ENCODE peak calls at places on chromosome 7, in ten cellular contexts. F, T, X, D, S, A, J, V, C and K are unnamed samples. For H3K4me1 and H3K9me3, the result is how much of the 10 kb centered on the place peaks cover.

GRCh38 chr7:74674166-74674565 is 16.6 kb downstream of the GTF2I start:
- DNase-seq in J (no peak), X (no peak), V (no peak), S (no peak), F (no peak), A (no peak), D (no peak), C (no peak), T (no peak), K (no peak)

GRCh38 chr7:137081694-137082093 is 213.2 kb downstream of the CHRM2 start:
- DNase-seq in X (no peak), F (no peak), C (no peak), A (no peak), J (peak), S (no peak), T (no peak), V (peak), D (no peak), K (no peak)

GRCh38 chr7:99504281-99504602 is 220 bp upstream of the ZKSCAN5 start:
- DNase-seq in J (no peak), D (no peak), C (peak), S (peak), F (peak), X (no peak), V (no peak), T (no peak), A (peak), K (no peak)

GRCh38 chr7:47254081-47255006 is 327.6 kb downstream of the TNS3 start:
- DNase-seq in T (peak), S (peak), J (peak), X (peak), A (no peak), C (no peak), D (peak), F (peak), V (peak), K (no peak)

GRCh38 chr7:32887395-32887794 is 4.2 kb downstream of the KBTBD2 start:
- DNase-seq in F (no peak), D (no peak), X (no peak), S (no peak), J (no peak), V (no peak), A (no peak), T (no peak), C (no peak), K (no peak)

GRCh38 chr7:104482362-104483042 is 154.1 kb downstream of the LHFPL3 start:
- DNase-seq in T (no peak), V (no peak), A (no peak), F (no peak), D (no peak), X (no peak), J (no peak), C (no peak), S (no peak), K (no peak)

GRCh38 chr7:100444311-100445278 is 8.3 kb upstream of the PPP1R35 start:
- DNase-seq in S (no peak), V (no peak), X (peak), C (no peak), F (peak), D (peak), J (peak), A (no peak), T (no peak), K (no peak)

GRCh38 chr7:16951483-16952080 is 69.8 kb upstream of the AGR3 start:
- DNase-seq in F (no peak), J (no peak), D (no peak), S (no peak), V (no peak), T (no peak), A (no peak), C (no peak), X (no peak), K (no peak)

GRCh38 chr7:135672560-135673359 is 10.4 kb downstream of the STMP1 start:
- DNase-seq in T (no peak), D (peak), S (peak), C (peak), J (peak), V (no peak), A (no peak), F (no peak), X (no peak), K (peak)

GRCh38 chr7:22726849-22727792 is at the start of gene IL6:
- DNase-seq in V (peak), C (no peak), X (peak), A (peak), S (no peak), F (peak), T (peak), D (peak), J (peak), K (peak)

GRCh38 chr7:44324204-44325126 is 929 bp downstream of the CAMK2B start:
- DNase-seq in J (no peak), S (no peak), C (no peak), T (no peak), D (no peak), F (no peak), X (no peak), A (no peak), V (no peak), K (no peak)

GRCh38 chr7:124443762-124444161 is 321.8 kb downstream of the GPR37 start:
- DNase-seq in J (no peak), D (no peak), T (no peak), V (no peak), X (no peak), A (no peak), C (no peak), S (no peak), F (no peak), K (no peak)

DNA sequence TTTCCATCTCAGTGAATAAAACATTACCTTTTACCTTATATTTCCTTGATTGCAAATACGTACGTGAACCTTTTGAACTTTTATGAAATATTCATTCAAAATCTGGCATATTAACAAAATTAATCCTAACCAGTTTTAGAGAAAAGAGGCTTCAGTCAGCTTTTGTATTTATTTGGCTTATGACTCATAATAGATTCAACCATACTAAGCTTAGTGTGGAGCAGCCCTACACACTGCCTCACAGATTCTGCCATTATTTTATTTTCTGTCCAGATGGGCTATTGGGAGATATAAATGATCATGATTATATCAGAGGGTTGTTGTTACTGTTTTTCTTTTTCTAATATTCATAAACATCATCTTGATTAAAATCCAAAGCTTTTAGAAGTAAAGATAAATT is 325.5 kb downstream of the GPR37 start:
- DNase-seq in D (no peak), C (no peak), V (no peak), S (no peak), A (no peak), T (no peak), J (no peak), F (no peak), X (no peak), K (no peak)
- H3K4me1 ChIP-seq in D (under half), C (under half), V (under half), S (under half), A (under half), T (under half), J (under half), F (under half), X (under half), K (under half)

GRCh38 chr7:121803041-121803440 is 69.9 kb upstream of the PTPRZ1 start:
- DNase-seq in S (no peak), T (no peak), F (no peak), X (no peak), C (no peak), A (no peak), V (no peak), D (no peak), J (no peak), K (no peak)
- H3K27ac ChIP-seq in S (no peak), T (no peak), F (no peak), X (no peak), C (no peak), A (no peak), V (no peak), D (no peak), J (no peak), K (no peak)

GRCh38 chr7:56175086-56175760 is 59.0 kb upstream of the NUPR2 start:
- DNase-seq in J (peak), F (peak), S (no peak), C (no peak), A (no peak), X (peak), D (no peak), T (no peak), V (peak), K (no peak)

GRCh38 chr7:56175784-56176183 is 59.6 kb upstream of the NUPR2 start:
- DNase-seq in C (no peak), A (no peak), V (no peak), T (no peak), F (no peak), J (peak), D (no peak), X (no peak), S (no peak), K (no peak)

DNA sequence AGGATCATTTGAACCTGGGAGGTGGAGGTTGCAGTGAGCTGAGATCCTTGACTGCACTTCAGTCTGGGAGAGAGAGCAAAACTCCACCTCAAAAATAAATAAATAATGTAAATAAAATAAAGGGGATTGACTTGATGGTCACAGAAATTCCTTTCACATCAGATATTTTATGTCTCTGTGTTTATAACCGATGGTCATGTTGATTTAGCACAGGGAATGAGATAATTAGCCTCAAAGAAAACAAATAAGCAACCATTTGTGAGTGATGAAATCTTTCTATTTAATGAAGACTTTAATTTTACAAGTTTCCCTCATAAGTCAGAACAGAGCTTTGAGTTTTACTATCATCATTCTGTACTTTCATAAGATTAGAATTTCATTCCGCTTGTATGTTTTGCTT is 64.8 kb upstream of the NUPR2 start:
- DNase-seq in C (no peak), D (no peak), V (no peak), T (no peak), F (no peak), X (no peak), J (no peak), S (no peak), A (no peak), K (no peak)
- H3K9me3 ChIP-seq in C (under half), D (under half), V (under half), T (under half), F (under half), X (under half), J (under half), S (under half), A (under half), K (under half)

DNA sequence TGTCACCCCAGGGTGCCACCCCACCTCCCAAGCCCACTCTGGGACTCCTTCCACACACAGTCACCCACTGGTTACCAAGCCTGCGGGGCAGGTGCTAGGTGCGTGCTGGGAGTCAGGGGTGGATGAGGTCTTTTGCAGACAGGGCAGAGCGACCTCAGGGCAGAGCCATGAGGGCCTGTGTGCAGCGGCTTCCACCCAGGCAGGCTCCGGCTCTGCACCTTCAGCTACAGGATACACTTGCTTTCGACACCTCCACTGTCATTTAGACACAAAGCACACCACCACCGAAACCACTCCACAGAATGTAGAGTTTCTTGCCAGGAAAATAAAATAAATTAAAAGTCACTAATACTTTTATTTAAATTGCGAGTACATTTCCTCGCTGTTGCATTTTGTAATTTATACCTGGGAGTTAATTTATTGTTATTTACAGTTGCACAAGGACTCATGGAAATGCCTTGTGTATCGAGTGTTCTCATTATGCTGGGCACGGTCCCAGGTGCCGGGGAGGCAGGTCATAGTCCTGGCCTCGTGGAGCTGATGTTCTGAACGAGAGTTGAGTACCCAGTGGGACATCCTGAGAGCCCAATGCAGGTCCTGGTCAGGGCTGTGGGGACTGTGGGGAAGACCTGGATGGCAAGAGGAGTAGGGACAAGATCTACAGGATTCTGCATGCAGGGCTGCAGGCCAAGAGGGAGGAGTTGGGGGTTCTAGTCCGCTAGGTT is 127.8 kb downstream of the CUX1 start:
- DNase-seq in V (no peak), C (no peak), F (no peak), D (no peak), A (no peak), T (no peak), J (no peak), X (peak), S (no peak), K (no peak)
- H3K4me1 ChIP-seq in V (under half), C (half or more), F (under half), D (under half), A (under half), T (under half), J (under half), X (under half), S (half or more), K (under half)

GRCh38 chr7:30019960-30020359 is 6.5 kb downstream of the FKBP14 start:
- DNase-seq in A (no peak), D (peak), X (no peak), V (no peak), T (no peak), F (no peak), S (no peak), J (no peak), C (no peak), K (no peak)
- H3K27ac ChIP-seq in A (no peak), D (peak), X (no peak), V (no peak), T (no peak), F (no peak), S (no peak), J (no peak), C (no peak), K (no peak)

GRCh38 chr7:147492621-147493020 is 1097.9 kb upstream of the C7orf33 start:
- DNase-seq in C (no peak), D (no peak), X (no peak), F (no peak), J (no peak), T (no peak), A (no peak), V (no peak), S (no peak), K (no peak)

GRCh38 chr7:147496209-147496608 is 1094.4 kb upstream of the C7orf33 start:
- DNase-seq in F (no peak), T (no peak), D (no peak), J (no peak), S (no peak), C (no peak), V (no peak), A (no peak), X (no peak), K (no peak)

GRCh38 chr7:147498081-147498480 is 1092.5 kb upstream of the C7orf33 start:
- DNase-seq in A (no peak), V (no peak), C (no peak), D (no peak), X (no peak), T (no peak), J (no peak), F (no peak), S (no peak), K (no peak)

GRCh38 chr7:147497246-147497645 is 1093.3 kb upstream of the C7orf33 start:
- DNase-seq in V (no peak), S (no peak), D (no peak), T (no peak), F (no peak), A (no peak), X (no peak), J (no peak), C (no peak), K (no peak)
- H3K9me3 ChIP-seq in V (under half), S (under half), D (under half), T (under half), F (under half), A (under half), X (under half), J (under half), C (under half), K (under half)

GRCh38 chr7:146878901-146879300 is 762.3 kb downstream of the CNTNAP2 start:
- DNase-seq in V (no peak), J (no peak), S (no peak), A (no peak), D (no peak), C (no peak), T (no peak), F (no peak), X (no peak), K (no peak)

GRCh38 chr7:146875222-146875785 is 758.7 kb downstream of the CNTNAP2 start:
- DNase-seq in S (no peak), V (no peak), X (no peak), J (no peak), F (no peak), D (no peak), C (no peak), T (no peak), A (no peak), K (no peak)

DNA sequence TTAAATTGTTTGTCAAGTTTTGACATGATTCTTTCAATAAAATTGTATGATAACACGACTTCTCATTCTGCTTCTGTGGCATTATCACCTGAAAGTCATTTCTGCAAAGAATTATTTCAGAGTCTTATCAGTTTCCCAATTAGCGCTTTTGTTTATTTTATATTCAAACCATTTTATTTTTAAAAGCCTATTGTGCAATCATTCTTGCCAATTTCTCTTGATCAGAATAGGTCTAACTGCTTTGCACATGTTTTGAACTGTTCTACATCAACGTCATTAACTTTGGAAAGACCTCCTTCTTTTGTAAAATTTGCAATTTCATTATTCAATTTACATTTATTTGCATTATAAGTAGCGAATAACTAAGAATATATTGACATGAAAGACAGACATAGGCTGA is 758.1 kb downstream of the CNTNAP2 start:
- DNase-seq in C (no peak), D (no peak), F (no peak), S (no peak), X (no peak), A (no peak), T (no peak), V (no peak), J (no peak), K (no peak)
- H3K4me1 ChIP-seq in C (under half), D (under half), F (under half), S (under half), X (under half), A (under half), T (under half), V (under half), J (under half), K (under half)

DNA sequence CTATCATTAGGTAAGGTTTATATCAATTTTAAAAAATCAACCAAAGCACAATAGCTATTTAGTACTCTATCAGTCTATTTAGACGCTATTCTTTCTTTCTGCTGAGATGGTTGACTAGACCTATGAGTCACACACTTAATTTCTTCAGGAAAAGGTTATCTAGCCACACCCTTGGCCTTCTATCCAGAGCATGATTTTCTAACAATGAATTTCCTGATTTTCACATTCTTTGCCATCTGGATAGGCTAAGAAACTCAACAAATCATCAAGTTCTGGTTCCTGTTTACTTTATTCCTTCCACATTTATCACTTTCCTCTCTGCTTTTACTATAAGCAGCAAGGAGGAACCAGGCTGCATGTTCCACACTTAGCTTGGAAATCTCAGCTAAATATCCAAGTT is 8.1 kb downstream of the PRPS1L1 start:
- DNase-seq in S (peak), C (peak), F (no peak), X (no peak), J (no peak), D (peak), A (peak), T (no peak), V (no peak), K (no peak)
- H3K27ac ChIP-seq in S (peak), C (no peak), F (no peak), X (no peak), J (no peak), D (peak), A (peak), T (no peak), V (no peak), K (no peak)